ENCODE peak calls at places on chromosomes 3 and 15, in six cellular contexts. L is breast epithelium, B is H9, A is left ventricle myocardium inferior, G is tibial nerve, F is OCI-LY7. Q is an unnamed sample.

GRCh38 chr3:177197934-177198484 is 727 bp upstream of the TBL1XR1 start:
- DNase-seq in L (no peak), B (no peak), G (no peak), F (no peak), A (no peak), Q (no peak)

GRCh38 chr3:182925330-182925943 is 54.9 kb downstream of the DCUN1D1 start:
- DNase-seq in F (no peak), L (no peak), B (no peak), A (peak; percentile 36), G (no peak), Q (peak; percentile 12)

GRCh38 chr3:83515123-83515522 is 1443.7 kb upstream of the CADM2 start:
- DNase-seq in G (no peak), F (no peak), A (no peak), L (no peak), B (no peak), Q (no peak)

GRCh38 chr3:136546718-136547117 is 205.5 kb downstream of the STAG1 start:
- DNase-seq in A (no peak), B (no peak), L (no peak), F (peak; percentile 19), G (no peak), Q (no peak)

GRCh38 chr3:113249111-113249510 is 37.8 kb downstream of the BOC start:
- DNase-seq in F (no peak), G (no peak), L (peak; percentile 54), B (no peak), A (no peak), Q (no peak)

GRCh38 chr15:55627730-55628368 is 39.7 kb upstream of the PYGO1 start:
- DNase-seq in B (no peak), L (no peak), G (no peak), A (no peak), F (no peak), Q (no peak)

GRCh38 chr3:101142160-101142559 is 148.9 kb upstream of the ABI3BP start:
- DNase-seq in G (no peak), F (no peak), A (no peak), B (no peak), L (no peak), Q (no peak)

GRCh38 chr3:189334064-189334920 is 162.5 kb downstream of the TPRG1 start:
- DNase-seq in A (no peak), L (no peak), F (no peak), G (no peak), B (no peak), Q (no peak)

GRCh38 chr3:128426128-128426921 is 40.4 kb downstream of the DNAJB8 start:
- DNase-seq in L (no peak), B (peak; percentile 73), A (peak; percentile 40), F (peak; percentile 40), G (no peak), Q (peak; percentile 28)

GRCh38 chr3:123634149-123635051 is 49.5 kb upstream of the HACD2 start:
- DNase-seq in A (no peak), G (no peak), L (no peak), B (no peak), F (no peak), Q (no peak)

GRCh38 chr3:40152482-40153133 is 156.9 kb upstream of the EIF1B start:
- DNase-seq in G (no peak), B (no peak), A (no peak), L (no peak), F (no peak), Q (no peak)

GRCh38 chr3:186261638-186262037 is 100.4 kb downstream of the DGKG start:
- DNase-seq in G (no peak), A (no peak), L (no peak), F (peak; percentile 39), B (peak; percentile 68), Q (no peak)

GRCh38 chr3:48155122-48155521 is 33.1 kb downstream of the CDC25A start:
- DNase-seq in G (no peak), F (peak; percentile 28), A (no peak), B (no peak), L (no peak), Q (no peak)

GRCh38 chr15:92655178-92655995 is at the start of gene FAM174B:
- DNase-seq in B (peak; percentile 73), L (no peak), G (no peak), A (peak; percentile 60), F (no peak), Q (peak; percentile 38)

GRCh38 chr15:59350421-59350732 is 22.3 kb downstream of the MYO1E start:
- DNase-seq in F (no peak), L (no peak), A (no peak), G (no peak), B (no peak), Q (no peak)

GRCh38 chr3:126620743-126621142 is 34.2 kb downstream of the TXNRD3 start:
- DNase-seq in A (no peak), B (no peak), L (no peak), G (no peak), F (no peak), Q (no peak)

GRCh38 chr3:191070762-191071365 is 128.2 kb upstream of the OSTN start:
- DNase-seq in B (no peak), G (no peak), A (no peak), L (no peak), F (no peak), Q (no peak)

GRCh38 chr3:9024341-9024740 is 61.1 kb upstream of the RAD18 start:
- DNase-seq in L (no peak), G (no peak), F (no peak), B (no peak), A (no peak), Q (no peak)

GRCh38 chr3:161171639-161172552 is 49.2 kb upstream of the NMD3 start:
- DNase-seq in F (no peak), A (no peak), L (no peak), B (no peak), G (no peak), Q (no peak)

GRCh38 chr15:92306662-92307061 is 87.0 kb upstream of the ST8SIA2 start:
- DNase-seq in F (no peak), G (no peak), A (no peak), L (no peak), B (peak; percentile 64), Q (no peak)

GRCh38 chr3:158906749-158907148 is 104.9 kb downstream of the MFSD1 start:
- DNase-seq in F (no peak), G (no peak), B (no peak), A (no peak), L (no peak), Q (no peak)

GRCh38 chr15:65509321-65509720 is 8.2 kb downstream of the DPP8 start:
- DNase-seq in B (no peak), A (no peak), F (no peak), G (no peak), L (no peak), Q (no peak)

GRCh38 chr3:48403533-48404439 is 26.1 kb downstream of the PLXNB1 start:
- DNase-seq in F (no peak), B (no peak), L (peak; percentile 20), A (no peak), G (peak; percentile 11), Q (no peak)

GRCh38 chr3:29644261-29644660 is 363.4 kb downstream of the RBMS3 start:
- DNase-seq in F (no peak), A (no peak), L (no peak), G (no peak), B (no peak), Q (no peak)

GRCh38 chr3:66350601-66351000 is 129.8 kb downstream of the SLC25A26 start:
- DNase-seq in A (no peak), F (no peak), B (no peak), G (no peak), L (no peak), Q (no peak)

GRCh38 chr3:5071061-5071460 is 51.0 kb upstream of the ARL8B start:
- DNase-seq in F (no peak), B (no peak), G (no peak), A (no peak), L (no peak), Q (no peak)

GRCh38 chr3:159263750-159264561 is 462.1 kb downstream of the MFSD1 start:
- DNase-seq in F (peak; percentile 28), A (no peak), L (no peak), G (no peak), B (no peak), Q (no peak)

GRCh38 chr3:155154255-155154654 is 74.1 kb downstream of the MME start:
- DNase-seq in A (no peak), F (no peak), L (no peak), G (no peak), B (no peak), Q (no peak)

GRCh38 chr15:73369073-73369694 is 426 bp upstream of the HCN4 start:
- DNase-seq in G (no peak), L (no peak), F (no peak), B (no peak), A (no peak), Q (no peak)

GRCh38 chr3:131756405-131756804 is 253.6 kb upstream of the MRPL3 start:
- DNase-seq in F (no peak), B (no peak), L (no peak), G (no peak), A (no peak), Q (no peak)

DNA sequence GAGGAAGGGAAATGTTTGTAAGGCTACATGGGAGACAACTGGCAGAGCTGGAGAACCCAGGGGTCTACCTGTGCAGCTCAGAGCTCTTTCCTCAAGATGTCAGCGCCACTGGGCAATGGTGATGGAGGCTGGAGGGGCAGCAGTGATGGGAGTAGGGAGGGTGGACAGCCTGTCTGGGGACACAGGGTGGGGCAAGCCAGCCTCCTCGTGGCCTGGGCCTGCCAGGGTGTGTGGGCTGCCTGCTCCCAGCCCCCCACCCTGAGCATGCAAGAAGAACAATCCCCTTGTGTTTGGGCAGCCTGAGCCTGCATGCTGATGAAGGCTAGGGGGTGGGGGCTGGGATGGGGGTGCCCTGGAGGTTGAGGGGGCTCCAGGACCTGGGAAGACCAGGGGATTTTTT is 1.2 kb downstream of the PCBP4 start:
- DNase-seq in G (no peak), A (no peak), B (no peak), L (no peak), F (no peak), Q (no peak)
- H3K4me1 ChIP-seq in G (peaks cover 79% of the 10 kb centered on the region), A (peaks cover 94% of the 10 kb centered on the region), B (peaks cover 11% of the 10 kb centered on the region), L (peaks cover 20% of the 10 kb centered on the region), F (peaks cover 10% of the 10 kb centered on the region), Q (peaks cover 39% of the 10 kb centered on the region)

GRCh38 chr3:27591321-27591711 is 107.1 kb upstream of the SLC4A7 start:
- DNase-seq in G (no peak), F (no peak), B (no peak), A (no peak), L (no peak), Q (no peak)
- H3K27ac ChIP-seq in G (peak overlapping the region; percentile 56), F (no peak overlapping the region), B (no peak overlapping the region), A (peak overlapping the region; percentile 83), L (peak overlapping the region; percentile 77), Q (peak overlapping the region; percentile 64)

DNA sequence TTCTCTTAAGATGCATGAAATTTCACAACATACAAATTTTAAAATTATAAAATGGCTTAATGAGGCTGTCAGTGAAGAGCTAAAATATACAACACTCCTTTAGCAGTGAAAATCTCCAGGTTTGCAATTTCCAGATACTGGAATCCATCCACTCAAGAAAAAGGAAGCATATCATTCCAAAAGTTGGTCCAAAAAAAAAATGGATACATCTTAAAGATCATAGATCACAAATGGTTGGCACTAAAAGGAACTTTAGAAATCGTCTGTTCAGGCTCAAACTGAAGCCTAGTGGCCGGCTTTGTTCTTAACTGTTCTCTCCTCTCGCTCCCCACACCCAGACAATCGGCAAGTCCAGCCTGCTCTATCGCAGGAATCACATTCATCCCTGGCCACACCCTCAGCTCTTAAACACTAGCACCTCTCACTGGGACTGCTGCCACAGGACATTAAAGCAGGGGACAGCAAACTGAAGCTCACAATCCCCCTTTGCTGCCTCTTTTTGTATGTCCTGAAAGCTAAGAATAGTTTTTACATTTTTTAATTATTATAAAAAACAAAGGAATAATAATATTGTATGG is 130.3 kb upstream of the CDIN1 start:
- DNase-seq in A (peak; percentile 13), B (peak; percentile 45), L (no peak), F (no peak), G (no peak), Q (no peak)
- TF ChIP-seq CTCF in A (no peak), B (no peak), L (no peak), F (no peak), G (no peak), Q (no peak)

GRCh38 chr15:101244039-101244781 is 7.6 kb downstream of the CHSY1 start:
- DNase-seq in A (no peak), F (peak; percentile 42), L (no peak), B (no peak), G (no peak), Q (no peak)
- H3K4me1 ChIP-seq in A (peaks cover 100% of the 10 kb centered on the region), F (peaks cover 49% of the 10 kb centered on the region), L (peaks cover 44% of the 10 kb centered on the region), B (peaks cover 11% of the 10 kb centered on the region), G (peaks cover 98% of the 10 kb centered on the region), Q (peaks cover 15% of the 10 kb centered on the region)